ENCODE peak calls at places on chromosome 13, in four cellular contexts. P is activated CD8-positive, alpha-beta T cell treated with anti-CD3 and anti-CD28 coated beads for 36 hours; A is foreskin fibroblast; W is endothelial cell of umbilical vein. Q is an unnamed sample.

GRCh38 chr13:28413999-28414398 is 80.9 kb downstream of the FLT1 start:
- DNase-seq in P (no peak), A (no peak), W (no peak), Q (no peak)

GRCh38 chr13:114123876-114124275 is 8.5 kb downstream of the RASA3 start:
- DNase-seq in P (peak), A (no peak), W (no peak), Q (no peak)

GRCh38 chr13:97359181-97360057 is 74.5 kb upstream of the RAP2A start:
- DNase-seq in P (peak), A (peak), W (peak), Q (peak)

GRCh38 chr13:47233734-47234133 is 336.9 kb upstream of the HTR2A start:
- DNase-seq in P (no peak), A (peak), W (no peak), Q (no peak)

GRCh38 chr13:46679369-46680180 is 117.4 kb downstream of the ESD start:
- DNase-seq in P (peak), A (peak), W (no peak), Q (peak)

GRCh38 chr13:73767747-73768315 is 366.4 kb downstream of the KLF12 start:
- DNase-seq in P (peak), A (no peak), W (no peak), Q (no peak)

GRCh38 chr13:113915786-113916329 is 52.0 kb upstream of the GAS6 start:
- DNase-seq in P (no peak), A (no peak), W (no peak), Q (no peak)

GRCh38 chr13:91398413-91399188 is at the start of gene GPC5:
- DNase-seq in P (peak), A (peak), W (peak), Q (peak)

GRCh38 chr13:94233401-94233800 is 246.1 kb downstream of the DCT start:
- DNase-seq in P (no peak), A (peak), W (peak), Q (no peak)

GRCh38 chr13:27791146-27791900 is 960 bp upstream of the GSX1 start:
- DNase-seq in P (no peak), A (no peak), W (no peak), Q (no peak)

GRCh38 chr13:32381539-32381938 is 46.4 kb downstream of the N4BP2L1 start:
- DNase-seq in P (peak), A (no peak), W (peak), Q (peak)

GRCh38 chr13:32376642-32377418 is 51.1 kb downstream of the N4BP2L1 start:
- DNase-seq in P (no peak), A (no peak), W (no peak), Q (no peak)

GRCh38 chr13:32378012-32378411 is 49.9 kb downstream of the N4BP2L1 start:
- DNase-seq in P (no peak), A (no peak), W (no peak), Q (no peak)
- TF ChIP-seq CTCF in P (no peak), A (no peak), W (no peak), Q (no peak)

GRCh38 chr13:75365724-75366173 is 116.2 kb downstream of the TBC1D4 start:
- DNase-seq in P (peak), A (peak), W (peak), Q (peak)
- TF ChIP-seq CTCF in P (no peak), A (no peak), W (peak), Q (no peak)

GRCh38 chr13:80030491-80030890 is 310.4 kb downstream of the SPRY2 start:
- DNase-seq in P (no peak), A (peak), W (peak), Q (no peak)
- TF ChIP-seq CTCF in P (no peak), A (no peak), W (peak), Q (no peak)

GRCh38 chr13:32582991-32583390 is 3.3 kb upstream of the PDS5B start:
- DNase-seq in P (no peak), A (no peak), W (no peak), Q (no peak)

GRCh38 chr13:32587774-32588165 is 1.5 kb downstream of the PDS5B start:
- DNase-seq in P (no peak), A (no peak), W (peak), Q (no peak)

GRCh38 chr13:32585625-32586021 is 629 bp upstream of the PDS5B start:
- DNase-seq in P (no peak), A (no peak), W (no peak), Q (no peak)

GRCh38 chr13:32586022-32586900 is at the start of gene PDS5B:
- DNase-seq in P (peak), A (peak), W (peak), Q (peak)

GRCh38 chr13:32587014-32587773 is 942 bp downstream of the PDS5B start:
- DNase-seq in P (peak), A (peak), W (peak), Q (peak)
- TF ChIP-seq CTCF in P (no peak), A (no peak), W (no peak), Q (peak)

GRCh38 chr13:29730253-29730652 is 120.2 kb downstream of the UBL3 start:
- DNase-seq in P (no peak), A (no peak), W (no peak), Q (no peak)
- TF ChIP-seq CTCF in P (no peak), A (no peak), W (no peak), Q (no peak)

GRCh38 chr13:24506698-24507335 is 5.8 kb downstream of the PARP4 start:
- DNase-seq in P (no peak), A (no peak), W (no peak), Q (no peak)
- TF ChIP-seq CTCF in P (no peak), A (no peak), W (no peak), Q (no peak)

GRCh38 chr13:69107436-69107835 is 1000.2 kb upstream of the ATXN8OS start:
- DNase-seq in P (no peak), A (no peak), W (no peak), Q (no peak)

GRCh38 chr13:69101841-69102240 is 1005.8 kb upstream of the ATXN8OS start:
- DNase-seq in P (no peak), A (no peak), W (no peak), Q (no peak)
- TF ChIP-seq CTCF in P (no peak), A (no peak), W (no peak), Q (no peak)

DNA sequence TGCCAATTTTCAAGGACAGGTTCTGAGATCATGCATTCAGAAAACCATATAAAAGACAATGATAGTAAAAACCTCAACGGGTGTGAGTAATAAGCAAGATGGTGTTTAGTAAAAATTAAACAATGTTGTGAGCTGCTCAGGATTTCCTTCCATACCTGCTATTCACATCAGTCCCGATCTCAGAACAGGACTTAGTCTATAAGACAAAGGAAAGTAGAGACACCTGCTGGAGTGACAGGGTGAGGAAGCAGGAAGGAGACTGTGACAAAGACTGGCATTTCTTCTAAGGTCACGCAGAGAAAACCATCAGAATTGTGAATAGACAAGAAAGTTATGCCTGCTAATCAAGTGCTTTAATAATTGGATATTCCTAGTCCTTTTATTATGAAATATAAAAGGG is 648.0 kb downstream of the DACH1 start:
- DNase-seq in P (no peak), A (no peak), W (peak), Q (no peak)
- TF ChIP-seq CTCF in P (no peak), A (no peak), W (no peak), Q (peak)

Q was measured in GM10248.